ENCODE peak calls at places on chromosomes 3 and 15, in six cellular contexts. H is psoas muscle, X is cardiac muscle cell, C is colonic mucosa, P is BE2C, Q is ovary. A is an unnamed sample. For H3K4me1, the result is how much of the 10 kb centered on the place peaks cover.

GRCh38 chr15:67838789-67839332 is 984 bp downstream of the RNU6-1 start:
- DNase-seq in H (peak), X (peak), C (peak), P (peak), Q (peak), A (peak)

GRCh38 chr15:80180468-80180867 is 27.7 kb downstream of the FAH start:
- DNase-seq in H (no peak), X (no peak), C (no peak), P (no peak), Q (no peak), A (no peak)

GRCh38 chr3:32780735-32781210 is 37.0 kb upstream of the TRIM71 start:
- DNase-seq in H (no peak), X (peak), C (peak), P (peak), Q (peak), A (peak)

GRCh38 chr3:153602801-153603200 is 440.8 kb downstream of the RAP2B start:
- DNase-seq in H (no peak), X (no peak), C (no peak), P (no peak), Q (no peak), A (no peak)

GRCh38 chr3:119974666-119975065 is 119.6 kb downstream of the GSK3B start:
- DNase-seq in H (no peak), X (no peak), C (no peak), P (no peak), Q (no peak), A (no peak)

GRCh38 chr3:143119974-143120715 is 574 bp downstream of the CHST2 start:
- DNase-seq in H (peak), X (peak), C (peak), P (peak), Q (no peak), A (peak)

GRCh38 chr3:138365253-138365555 is 16.8 kb downstream of the MRAS start:
- DNase-seq in H (no peak), X (no peak), C (no peak), P (no peak), Q (no peak), A (no peak)

GRCh38 chr3:103052236-103052830 is 617.5 kb downstream of the ZPLD1 start:
- DNase-seq in H (peak), X (no peak), C (peak), P (no peak), Q (no peak), A (peak)

GRCh38 chr15:49847937-49848823 is 227.3 kb downstream of the DTWD1 start:
- DNase-seq in H (no peak), X (no peak), C (no peak), P (no peak), Q (no peak), A (no peak)

GRCh38 chr3:69092030-69092513 is 7.3 kb downstream of the ARL6IP5 start:
- DNase-seq in H (no peak), X (no peak), C (no peak), P (no peak), Q (no peak), A (no peak)

GRCh38 chr15:36791849-36792618 is 212.6 kb downstream of the CDIN1 start:
- DNase-seq in H (peak), X (peak), C (no peak), P (no peak), Q (no peak), A (no peak)

GRCh38 chr3:140092883-140093536 is 158.0 kb downstream of the CLSTN2 start:
- DNase-seq in H (no peak), X (no peak), C (no peak), P (peak), Q (no peak), A (no peak)
- TF ChIP-seq CTCF in H (peak), X (no peak), C (no peak), P (peak), Q (no peak), A (no peak)

GRCh38 chr15:62119926-62120273 is 45.2 kb downstream of the C2CD4B start:
- DNase-seq in H (no peak), X (no peak), C (no peak), P (no peak), Q (no peak), A (no peak)

GRCh38 chr15:62121273-62122015 is 43.6 kb downstream of the C2CD4B start:
- DNase-seq in H (no peak), X (no peak), C (no peak), P (no peak), Q (no peak), A (no peak)

GRCh38 chr15:62120776-62121175 is 44.3 kb downstream of the C2CD4B start:
- DNase-seq in H (no peak), X (no peak), C (no peak), P (no peak), Q (no peak), A (no peak)

GRCh38 chr15:62124176-62124952 is 40.7 kb downstream of the C2CD4B start:
- DNase-seq in H (no peak), X (no peak), C (no peak), P (no peak), Q (no peak), A (no peak)

DNA sequence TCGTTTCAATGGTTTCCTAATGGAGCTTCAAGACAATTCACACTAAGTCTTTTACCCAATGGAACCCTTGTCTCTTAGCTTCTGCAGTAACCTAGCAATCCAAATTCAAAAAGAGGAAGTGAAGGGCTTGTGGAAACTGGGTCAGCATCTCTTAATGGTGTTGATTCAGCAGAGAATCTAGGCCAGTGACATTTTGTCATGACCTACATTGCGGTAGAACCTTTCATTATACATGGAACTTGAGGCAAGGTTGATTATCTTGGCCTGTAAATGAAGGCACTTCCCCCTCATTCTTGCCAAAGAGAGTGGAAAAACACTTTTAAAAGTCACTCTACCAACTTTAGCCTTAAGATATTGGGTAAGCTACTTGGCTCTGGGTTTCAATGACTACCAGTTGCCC is 42.8 kb downstream of the C2CD4B start:
- DNase-seq in H (no peak), X (no peak), C (no peak), P (no peak), Q (no peak), A (no peak)
- H3K4me1 ChIP-seq in H (under half), X (under half), C (under half), P (under half), Q (under half), A (under half)

GRCh38 chr3:42443819-42444436 is 33.5 kb upstream of the LYZL4 start:
- DNase-seq in H (peak), X (peak), C (peak), P (peak), Q (peak), A (peak)

GRCh38 chr3:42439461-42440075 is 29.2 kb upstream of the LYZL4 start:
- DNase-seq in H (no peak), X (no peak), C (no peak), P (no peak), Q (no peak), A (no peak)

GRCh38 chr3:42443292-42443691 is 32.9 kb upstream of the LYZL4 start:
- DNase-seq in H (no peak), X (no peak), C (no peak), P (no peak), Q (no peak), A (no peak)

GRCh38 chr3:42440924-42441323 is 30.5 kb upstream of the LYZL4 start:
- DNase-seq in H (no peak), X (no peak), C (no peak), P (no peak), Q (no peak), A (no peak)

DNA sequence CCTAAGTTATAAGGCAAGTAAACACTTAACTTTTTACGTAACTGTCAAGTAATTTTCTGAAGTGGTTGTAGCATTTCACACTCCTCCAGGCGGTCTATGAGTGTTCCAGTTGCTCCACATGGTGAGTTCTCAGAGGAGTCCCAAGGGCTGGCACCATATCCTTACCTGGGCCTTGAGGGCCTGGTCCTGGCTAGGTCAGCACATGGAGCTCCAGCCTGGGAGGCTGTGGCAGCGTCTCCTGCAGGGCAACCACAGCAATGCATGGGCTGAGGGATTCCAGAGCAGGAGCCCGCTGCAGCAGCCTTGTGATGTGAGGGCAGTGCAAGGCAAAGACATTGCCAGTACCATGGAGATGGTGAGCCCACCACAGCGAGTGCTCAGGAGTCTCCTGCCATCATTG is 32.2 kb upstream of the LYZL4 start:
- DNase-seq in H (no peak), X (no peak), C (no peak), P (no peak), Q (no peak), A (no peak)
- TF ChIP-seq CTCF in H (no peak), X (peak), C (no peak), P (peak), Q (no peak), A (no peak)

DNA sequence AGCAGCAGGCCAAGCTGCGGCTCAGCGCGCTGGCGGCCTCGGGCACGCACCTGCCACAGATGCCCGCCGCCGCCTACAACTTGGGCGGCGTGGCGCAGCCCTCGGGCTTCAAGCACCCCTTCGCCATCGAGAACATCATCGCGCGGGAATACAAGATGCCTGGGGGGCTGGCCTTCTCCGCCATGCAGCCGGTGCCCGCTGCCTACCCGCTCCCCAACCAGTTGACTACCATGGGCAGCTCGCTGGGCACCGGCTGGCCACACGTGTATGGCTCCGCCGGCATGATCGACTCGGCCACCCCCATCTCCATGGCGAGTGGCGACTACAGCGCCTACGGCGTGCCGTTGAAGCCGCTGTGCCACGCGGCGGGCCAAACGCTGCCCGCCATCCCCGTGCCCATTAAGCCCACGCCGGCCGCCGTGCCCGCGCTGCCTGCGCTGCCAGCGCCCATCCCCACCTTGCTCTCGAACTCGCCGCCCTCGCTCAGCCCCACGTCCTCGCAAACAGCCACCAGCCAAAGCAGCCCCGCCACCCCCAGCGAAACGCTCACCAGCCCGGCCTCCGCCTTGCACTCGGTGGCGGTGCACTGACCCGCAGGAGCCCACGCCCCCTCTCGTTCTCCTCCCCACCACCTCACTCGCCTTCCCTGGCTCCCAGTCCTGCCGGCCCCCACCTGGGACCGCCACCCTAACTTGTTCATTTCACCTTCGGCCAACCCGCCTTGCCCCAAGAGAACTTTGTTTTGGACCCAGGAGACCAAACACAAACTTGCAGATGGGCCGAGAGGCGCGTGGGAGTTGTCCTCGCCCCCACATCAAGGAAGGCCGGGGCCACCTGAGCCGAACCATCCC is 1.5 kb downstream of the FOXB1 start:
- DNase-seq in H (no peak), X (no peak), C (no peak), P (no peak), Q (no peak), A (no peak)
- H3K4me1 ChIP-seq in H (under half), X (under half), C (under half), P (under half), Q (under half), A (under half)

GRCh38 chr3:135238201-135238600 is 443.1 kb downstream of the EPHB1 start:
- DNase-seq in H (peak), X (no peak), C (no peak), P (peak), Q (no peak), A (no peak)

GRCh38 chr3:135238866-135239434 is 443.9 kb downstream of the EPHB1 start:
- DNase-seq in H (no peak), X (no peak), C (no peak), P (peak), Q (no peak), A (no peak)

GRCh38 chr3:135242285-135242684 is 447.2 kb downstream of the EPHB1 start:
- DNase-seq in H (no peak), X (no peak), C (no peak), P (no peak), Q (no peak), A (no peak)

GRCh38 chr3:135239485-135239884 is 444.4 kb downstream of the EPHB1 start:
- DNase-seq in H (no peak), X (no peak), C (no peak), P (no peak), Q (no peak), A (no peak)

DNA sequence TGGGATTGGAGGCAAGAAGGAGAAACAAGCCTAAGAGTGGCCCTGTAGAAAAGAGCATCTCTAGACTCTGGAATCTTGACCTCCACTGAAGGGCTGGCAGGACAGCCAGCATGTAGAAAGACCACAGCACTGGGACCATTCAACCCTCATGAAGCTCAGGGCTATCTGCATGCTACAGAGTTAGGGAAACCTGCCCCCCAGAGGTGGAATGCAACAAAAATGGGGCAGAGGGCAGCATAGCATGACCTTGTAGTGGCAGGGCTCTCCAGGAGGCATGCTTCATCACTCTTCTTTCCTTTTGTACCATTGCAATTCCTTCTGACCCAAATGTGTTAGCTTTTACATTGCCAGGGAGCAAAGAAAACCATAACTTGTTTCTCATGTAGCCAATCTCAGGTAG is 445.4 kb downstream of the EPHB1 start:
- DNase-seq in H (no peak), X (peak), C (no peak), P (peak), Q (no peak), A (no peak)
- TF ChIP-seq CTCF in H (no peak), X (no peak), C (no peak), P (peak), Q (no peak), A (no peak)

GRCh38 chr3:45140392-45140791 is 5.8 kb downstream of the CDCP1 start:
- DNase-seq in H (no peak), X (no peak), C (no peak), P (no peak), Q (no peak), A (no peak)
- H3K4me1 ChIP-seq in H (under half), X (under half), C (under half), P (under half), Q (under half), A (under half)